ENCODE peak calls at places on chromosomes 16 and 17, in nine cellular contexts. X, L, D, Y, V, Z, F, C and H are unnamed samples. For H3K27me3, the result is how much of the 10 kb centered on the place peaks cover.

GRCh38 chr16:12340151-12340733 is 363.7 kb downstream of the SNX29 start:
- DNase-seq in X (no peak), V (peak), F (no peak), D (peak), Y (peak), Z (no peak), L (peak), C (peak), H (no peak)

GRCh38 chr16:86517652-86518258 is 7.4 kb downstream of the FOXF1 start:
- DNase-seq in V (peak), F (no peak), D (peak), Y (peak), C (peak), L (peak), Z (no peak), X (peak), H (peak)

GRCh38 chr17:78707016-78707415 is 75.1 kb downstream of the CYTH1 start:
- DNase-seq in Y (no peak), C (no peak), V (peak), D (peak), L (no peak), Z (no peak), X (no peak), F (no peak), H (no peak)

GRCh38 chr16:89369266-89369895 is 121.0 kb downstream of the ANKRD11 start:
- DNase-seq in D (no peak), F (no peak), X (no peak), V (no peak), Y (no peak), C (no peak), Z (no peak), L (no peak), H (no peak)

GRCh38 chr17:41965694-41966375 is 760 bp upstream of the CNP start:
- DNase-seq in X (peak), C (peak), Z (peak), Y (peak), L (peak), F (peak), D (no peak), V (peak), H (peak)

GRCh38 chr17:35082073-35082657 is 18.7 kb upstream of the RFFL start:
- DNase-seq in C (no peak), L (no peak), X (no peak), Y (no peak), F (no peak), Z (no peak), D (peak), V (peak), H (no peak)

GRCh38 chr17:81345211-81346089 is 49.8 kb upstream of the BAHCC1 start:
- DNase-seq in C (peak), F (no peak), D (peak), Z (peak), V (peak), Y (peak), L (peak), X (peak), H (peak)

GRCh38 chr16:48541108-48541786 is 68.7 kb downstream of the N4BP1 start:
- DNase-seq in C (no peak), L (no peak), D (no peak), V (no peak), Z (no peak), Y (no peak), X (no peak), F (no peak), H (no peak)

GRCh38 chr17:333626-334396 is 18.8 kb downstream of the RPH3AL start:
- DNase-seq in F (peak), V (no peak), D (peak), X (peak), Y (no peak), Z (peak), L (peak), C (peak), H (peak)

GRCh38 chr16:12588510-12588909 is 215.2 kb downstream of the CPPED1 start:
- DNase-seq in X (no peak), C (no peak), Y (no peak), Z (no peak), V (no peak), L (no peak), D (no peak), F (no peak), H (no peak)

GRCh38 chr17:2982854-2983636 is 80.4 kb downstream of the OR1D5 start:
- DNase-seq in V (no peak), F (no peak), Z (no peak), C (no peak), X (peak), L (no peak), D (no peak), Y (no peak), H (peak)

GRCh38 chr16:51153275-51153991 is 2.4 kb upstream of the SALL1 start:
- DNase-seq in V (no peak), F (no peak), Y (no peak), X (no peak), C (peak), L (peak), D (no peak), Z (no peak), H (no peak)

GRCh38 chr17:43003542-43004172 is 2.9 kb upstream of the IFI35 start:
- DNase-seq in X (no peak), D (no peak), V (peak), Y (no peak), C (no peak), F (no peak), L (peak), Z (no peak), H (no peak)
- TF ChIP-seq CTCF in X (no peak), D (no peak), V (peak), Y (no peak), C (no peak), F (no peak), L (peak), Z (no peak), H (no peak)

GRCh38 chr17:48393271-48393670 is 36.7 kb downstream of the SKAP1 start:
- DNase-seq in C (no peak), D (no peak), X (no peak), L (no peak), Y (no peak), F (no peak), Z (no peak), V (no peak), H (no peak)
- H3K27me3 ChIP-seq in C (half or more), D (half or more), X (half or more), L (under half), Y (under half), F (under half), Z (under half), V (under half), H (under half)

DNA sequence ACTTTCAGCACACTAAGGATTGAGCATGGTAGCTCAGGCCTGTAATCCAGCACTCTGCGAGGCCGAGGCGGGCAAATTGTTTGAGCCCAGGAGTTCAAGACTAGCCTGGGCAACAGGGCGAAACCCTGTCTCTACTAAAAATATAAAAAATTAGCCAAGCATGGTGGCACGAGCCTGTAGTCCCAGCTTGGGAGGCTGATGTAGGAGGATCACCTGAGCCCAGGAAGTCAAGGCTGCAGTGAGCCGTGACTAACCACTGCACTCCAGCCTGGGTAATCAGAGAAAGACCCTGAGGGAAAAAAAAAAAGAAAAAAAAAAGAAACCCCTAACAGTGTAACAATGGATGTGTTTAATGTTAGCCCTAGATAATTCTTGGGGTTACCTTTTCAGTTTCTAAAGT is 24.0 kb downstream of the PARN start:
- DNase-seq in Z (no peak), L (no peak), X (no peak), F (no peak), Y (no peak), D (no peak), C (no peak), V (no peak), H (no peak)
- TF ChIP-seq CTCF in Z (no peak), L (no peak), X (no peak), F (no peak), Y (no peak), D (no peak), C (no peak), V (no peak), H (no peak)

GRCh38 chr17:50531428-50532025 is 1.0 kb upstream of the EPN3 start:
- DNase-seq in X (no peak), V (no peak), L (no peak), D (no peak), F (no peak), C (no peak), Z (no peak), Y (no peak), H (no peak)
- H3K27me3 ChIP-seq in X (under half), V (under half), L (under half), D (under half), F (under half), C (under half), Z (under half), Y (under half), H (under half)